ENCODE peak calls at places on chromosomes 12 and 14, in six cellular contexts. One of them, this sample, is unnamed.

GRCh38 chr14:96178674-96179321 is 25.8 kb upstream of the BDKRB2 start:
- DNase-seq in IMR-90: peak
- DNase-seq in stomach: no peak
- DNase-seq in substantia nigra: no peak
- DNase-seq in CD8-positive, alpha-beta memory T cell: no peak
- DNase-seq in Peyer's patch: no peak
- DNase-seq in this sample: no peak

GRCh38 chr14:72315720-72316119 is 383.5 kb downstream of the RGS6 start:
- DNase-seq in CD8-positive, alpha-beta memory T cell: no peak
- DNase-seq in IMR-90: no peak
- DNase-seq in stomach: no peak
- DNase-seq in Peyer's patch: no peak
- DNase-seq in substantia nigra: no peak
- DNase-seq in this sample: no peak

GRCh38 chr14:89214221-89214965 is 202.6 kb downstream of the FOXN3 start:
- DNase-seq in IMR-90: no peak
- DNase-seq in CD8-positive, alpha-beta memory T cell: no peak
- DNase-seq in stomach: peak
- DNase-seq in Peyer's patch: peak
- DNase-seq in substantia nigra: peak
- DNase-seq in this sample: no peak

GRCh38 chr14:87952307-87953094 is 40.5 kb downstream of the GALC start:
- DNase-seq in stomach: no peak
- DNase-seq in IMR-90: no peak
- DNase-seq in substantia nigra: no peak
- DNase-seq in CD8-positive, alpha-beta memory T cell: no peak
- DNase-seq in Peyer's patch: no peak
- DNase-seq in this sample: no peak

GRCh38 chr12:132455565-132455964 is 34.4 kb upstream of the FBRSL1 start:
- DNase-seq in stomach: no peak
- DNase-seq in CD8-positive, alpha-beta memory T cell: no peak
- DNase-seq in Peyer's patch: no peak
- DNase-seq in IMR-90: no peak
- DNase-seq in substantia nigra: no peak
- DNase-seq in this sample: no peak

GRCh38 chr14:35261774-35262173 is 30.4 kb upstream of the PSMA6 start:
- DNase-seq in stomach: no peak
- DNase-seq in IMR-90: peak
- DNase-seq in substantia nigra: no peak
- DNase-seq in CD8-positive, alpha-beta memory T cell: no peak
- DNase-seq in Peyer's patch: no peak
- DNase-seq in this sample: no peak

GRCh38 chr12:6960291-6961277 is 9.4 kb downstream of the PTPN6 start:
- DNase-seq in Peyer's patch: peak
- DNase-seq in CD8-positive, alpha-beta memory T cell: no peak
- DNase-seq in substantia nigra: no peak
- DNase-seq in IMR-90: peak
- DNase-seq in stomach: no peak
- DNase-seq in this sample: no peak

GRCh38 chr14:84351646-84352045 is 1178.3 kb upstream of the FLRT2 start:
- DNase-seq in Peyer's patch: no peak
- DNase-seq in substantia nigra: no peak
- DNase-seq in IMR-90: peak
- DNase-seq in stomach: no peak
- DNase-seq in CD8-positive, alpha-beta memory T cell: no peak
- DNase-seq in this sample: no peak

GRCh38 chr12:7859552-7859951 is 13.2 kb downstream of the SLC2A14 start:
- DNase-seq in substantia nigra: no peak
- DNase-seq in IMR-90: peak
- DNase-seq in CD8-positive, alpha-beta memory T cell: no peak
- DNase-seq in stomach: no peak
- DNase-seq in Peyer's patch: no peak
- DNase-seq in this sample: no peak

DNA sequence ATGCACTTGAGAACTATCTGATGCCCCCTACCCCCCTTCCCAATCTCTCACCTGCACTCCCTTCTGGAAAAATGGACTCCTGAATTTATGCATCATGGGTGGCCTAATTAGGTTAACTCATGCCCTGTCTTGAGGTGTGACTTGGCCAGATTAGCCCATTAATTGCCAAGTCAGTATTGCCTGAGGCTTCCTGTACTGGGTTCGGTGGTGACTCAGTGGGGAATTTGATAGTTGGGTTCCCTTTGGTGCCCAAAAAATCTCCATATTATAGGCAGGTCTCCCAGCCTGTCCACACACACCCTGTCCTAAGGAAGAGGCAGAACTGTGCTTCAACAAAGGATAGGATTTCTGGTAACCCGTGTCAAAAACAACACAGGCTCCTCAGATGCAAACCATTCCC is 146.2 kb downstream of the CHST11 start:
- DNase-seq in IMR-90: no peak
- DNase-seq in CD8-positive, alpha-beta memory T cell: no peak
- DNase-seq in Peyer's patch: no peak
- DNase-seq in stomach: no peak
- DNase-seq in substantia nigra: no peak
- DNase-seq in this sample: no peak
- H3K27ac ChIP-seq in IMR-90: no peak
- H3K27ac ChIP-seq in CD8-positive, alpha-beta memory T cell: no peak
- H3K27ac ChIP-seq in Peyer's patch: no peak
- H3K27ac ChIP-seq in stomach: peak
- H3K27ac ChIP-seq in substantia nigra: no peak
- H3K27ac ChIP-seq in this sample: no peak

GRCh38 chr12:53617700-53618099 is 8.5 kb downstream of the ATF7 start:
- DNase-seq in IMR-90: no peak
- DNase-seq in stomach: no peak
- DNase-seq in substantia nigra: no peak
- DNase-seq in Peyer's patch: no peak
- DNase-seq in CD8-positive, alpha-beta memory T cell: no peak
- DNase-seq in this sample: no peak
- H3K27ac ChIP-seq in IMR-90: no peak
- H3K27ac ChIP-seq in stomach: peak
- H3K27ac ChIP-seq in substantia nigra: peak
- H3K27ac ChIP-seq in Peyer's patch: no peak
- H3K27ac ChIP-seq in CD8-positive, alpha-beta memory T cell: peak
- H3K27ac ChIP-seq in this sample: no peak

DNA sequence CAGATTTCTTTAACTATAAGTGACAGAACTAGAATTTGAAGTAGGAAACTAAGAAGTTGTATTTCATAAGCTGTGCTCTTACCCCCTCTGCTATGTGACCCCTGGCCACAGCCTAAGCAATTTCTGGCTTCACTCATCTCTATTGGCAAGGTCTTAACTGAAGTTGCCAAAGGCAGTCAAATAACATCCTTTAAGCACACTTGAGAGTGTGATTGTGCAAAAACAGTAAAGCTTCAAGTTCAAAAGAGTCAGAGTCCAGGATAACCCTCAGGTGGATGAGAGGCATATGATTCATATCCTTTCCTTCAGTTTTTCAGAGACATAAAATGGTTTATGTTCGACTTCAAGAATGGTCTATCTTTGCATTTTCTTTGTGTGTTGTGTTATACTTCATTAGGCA is 45.2 kb downstream of the GRIP1 start:
- DNase-seq in CD8-positive, alpha-beta memory T cell: no peak
- DNase-seq in Peyer's patch: no peak
- DNase-seq in substantia nigra: no peak
- DNase-seq in stomach: no peak
- DNase-seq in IMR-90: no peak
- DNase-seq in this sample: no peak
- H3K27ac ChIP-seq in CD8-positive, alpha-beta memory T cell: no peak
- H3K27ac ChIP-seq in Peyer's patch: no peak
- H3K27ac ChIP-seq in substantia nigra: no peak
- H3K27ac ChIP-seq in stomach: no peak
- H3K27ac ChIP-seq in IMR-90: no peak
- H3K27ac ChIP-seq in this sample: no peak

GRCh38 chr12:1935242-1935641 is 16.8 kb upstream of the CACNA2D4 start:
- DNase-seq in stomach: no peak
- DNase-seq in substantia nigra: no peak
- DNase-seq in CD8-positive, alpha-beta memory T cell: no peak
- DNase-seq in IMR-90: no peak
- DNase-seq in Peyer's patch: no peak
- DNase-seq in this sample: no peak

GRCh38 chr12:1935700-1936378 is 17.4 kb upstream of the CACNA2D4 start:
- DNase-seq in substantia nigra: peak
- DNase-seq in stomach: peak
- DNase-seq in CD8-positive, alpha-beta memory T cell: no peak
- DNase-seq in Peyer's patch: no peak
- DNase-seq in IMR-90: no peak
- DNase-seq in this sample: peak

GRCh38 chr12:1934831-1935230 is 16.4 kb upstream of the CACNA2D4 start:
- DNase-seq in Peyer's patch: no peak
- DNase-seq in CD8-positive, alpha-beta memory T cell: no peak
- DNase-seq in IMR-90: no peak
- DNase-seq in stomach: no peak
- DNase-seq in substantia nigra: no peak
- DNase-seq in this sample: no peak

GRCh38 chr12:1937481-1938224 is 19.2 kb upstream of the CACNA2D4 start:
- DNase-seq in IMR-90: no peak
- DNase-seq in Peyer's patch: no peak
- DNase-seq in CD8-positive, alpha-beta memory T cell: no peak
- DNase-seq in substantia nigra: no peak
- DNase-seq in stomach: peak
- DNase-seq in this sample: no peak

DNA sequence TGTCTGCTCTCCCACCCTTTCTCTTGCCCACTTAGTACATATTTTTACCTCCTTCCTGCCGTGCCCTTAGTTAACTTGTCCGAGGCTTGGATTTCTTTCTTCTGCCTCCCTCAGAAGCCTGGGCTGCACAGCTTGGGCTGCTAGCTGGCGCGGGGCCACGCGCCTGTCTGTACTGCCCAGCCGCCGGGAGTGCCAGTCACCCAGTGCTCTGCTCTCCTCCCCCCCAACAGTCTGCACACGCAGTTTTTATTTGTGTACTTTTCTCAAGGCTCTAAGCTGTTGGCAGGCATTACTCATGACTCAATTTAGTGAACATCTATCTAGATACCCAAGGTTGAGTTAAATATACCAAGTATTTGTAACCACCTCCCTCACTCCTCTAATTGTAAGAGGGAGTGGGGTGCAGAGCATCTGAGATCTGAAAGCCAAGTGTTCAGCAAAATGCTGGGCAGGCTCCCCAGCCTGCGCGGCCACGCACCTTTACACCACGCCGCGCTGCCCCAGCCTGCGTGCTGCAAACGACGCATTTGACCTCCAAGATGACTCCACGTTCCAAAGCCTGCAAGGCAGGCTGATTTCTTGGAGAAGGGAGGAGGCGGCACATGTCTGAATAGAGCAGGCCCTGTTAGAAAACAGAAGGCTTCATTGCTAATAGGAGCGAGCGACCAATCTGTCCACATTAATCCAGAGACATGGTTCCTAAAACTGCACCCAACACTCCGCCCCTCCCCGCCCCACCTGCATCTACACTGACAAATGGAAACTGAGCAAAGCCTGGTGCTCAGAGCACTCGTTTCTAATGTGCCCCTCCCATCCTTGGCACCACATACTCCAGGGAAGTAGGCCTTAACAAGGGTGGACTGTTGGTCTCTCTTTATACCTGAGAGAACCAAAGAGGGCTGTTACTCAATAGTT is 18.2 kb upstream of the CACNA2D4 start:
- DNase-seq in Peyer's patch: peak
- DNase-seq in CD8-positive, alpha-beta memory T cell: no peak
- DNase-seq in IMR-90: peak
- DNase-seq in stomach: peak
- DNase-seq in substantia nigra: peak
- DNase-seq in this sample: peak
- H3K27ac ChIP-seq in Peyer's patch: peak
- H3K27ac ChIP-seq in CD8-positive, alpha-beta memory T cell: no peak
- H3K27ac ChIP-seq in IMR-90: no peak
- H3K27ac ChIP-seq in stomach: peak
- H3K27ac ChIP-seq in substantia nigra: peak
- H3K27ac ChIP-seq in this sample: peak

GRCh38 chr12:53224268-53224896 is 7.6 kb downstream of the RARG start:
- DNase-seq in IMR-90: no peak
- DNase-seq in substantia nigra: no peak
- DNase-seq in Peyer's patch: no peak
- DNase-seq in stomach: no peak
- DNase-seq in CD8-positive, alpha-beta memory T cell: no peak
- DNase-seq in this sample: no peak
- H3K27ac ChIP-seq in IMR-90: peak
- H3K27ac ChIP-seq in substantia nigra: peak
- H3K27ac ChIP-seq in Peyer's patch: peak
- H3K27ac ChIP-seq in stomach: peak
- H3K27ac ChIP-seq in CD8-positive, alpha-beta memory T cell: no peak
- H3K27ac ChIP-seq in this sample: peak

DNA sequence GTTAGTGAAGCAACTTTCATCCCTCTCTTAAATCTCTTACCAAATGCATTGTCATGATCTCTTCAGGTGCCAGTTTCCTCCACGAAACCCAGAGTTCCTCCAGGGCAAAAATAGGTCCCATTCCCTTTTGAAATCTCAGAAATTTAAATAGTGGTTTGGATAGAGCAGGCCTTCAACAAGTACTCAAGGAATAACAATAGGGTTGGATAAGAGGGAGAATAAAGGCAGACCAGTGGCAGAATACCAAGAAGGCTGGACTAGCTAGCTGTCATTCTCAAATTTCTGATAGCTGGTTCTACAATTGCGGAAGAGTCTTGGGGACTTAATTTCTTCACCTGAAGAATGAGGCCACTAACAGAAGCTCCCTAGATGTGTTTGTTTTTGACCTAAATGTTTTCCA is 62.5 kb downstream of the PKP2 start:
- DNase-seq in CD8-positive, alpha-beta memory T cell: no peak
- DNase-seq in substantia nigra: no peak
- DNase-seq in Peyer's patch: no peak
- DNase-seq in stomach: no peak
- DNase-seq in IMR-90: no peak
- DNase-seq in this sample: no peak
- H3K27ac ChIP-seq in CD8-positive, alpha-beta memory T cell: no peak
- H3K27ac ChIP-seq in substantia nigra: no peak
- H3K27ac ChIP-seq in Peyer's patch: no peak
- H3K27ac ChIP-seq in stomach: no peak
- H3K27ac ChIP-seq in IMR-90: no peak
- H3K27ac ChIP-seq in this sample: no peak